ENCODE peak calls at places on chromosomes 5 and 9, in nine cellular contexts. S, W, X, I, P, K, R, U and D are unnamed samples.

GRCh38 chr9:134419684-134420076 is 93.4 kb downstream of the RXRA start:
- DNase-seq in S (no peak), W (no peak), X (no peak), I (peak; percentile 25), P (no peak), K (no peak), R (no peak), U (peak; percentile 66), D (no peak)

GRCh38 chr5:64625678-64626077 is 64.6 kb upstream of the SHISAL2B start:
- DNase-seq in S (no peak), W (no peak), X (no peak), I (no peak), P (peak; percentile 77), K (no peak), R (no peak), U (no peak), D (no peak)

GRCh38 chr9:70111042-70111602 is 67.5 kb downstream of the MAMDC2 start:
- DNase-seq in S (peak; percentile 5), W (peak; percentile 31), X (peak; percentile 91), I (peak; percentile 66), P (peak; percentile 80), K (peak; percentile 39), R (peak; percentile 8), U (peak; percentile 54), D (peak; percentile 30)

GRCh38 chr9:110691002-110691549 is 22.5 kb downstream of the MUSK start:
- DNase-seq in S (no peak), W (no peak), X (no peak), I (no peak), P (peak; percentile 31), K (no peak), R (no peak), U (no peak), D (no peak)

GRCh38 chr9:83701286-83701685 is 6.5 kb downstream of the UBQLN1 start:
- DNase-seq in S (no peak), W (no peak), X (no peak), I (no peak), P (no peak), K (no peak), R (no peak), U (no peak), D (no peak)

GRCh38 chr9:38372685-38373619 is 19.6 kb upstream of the ALDH1B1 start:
- DNase-seq in S (no peak), W (no peak), X (no peak), I (no peak), P (no peak), K (no peak), R (no peak), U (no peak), D (no peak)

GRCh38 chr9:124870723-124871122 is 8.8 kb downstream of the ARPC5L start:
- DNase-seq in S (no peak), W (no peak), X (no peak), I (no peak), P (no peak), K (no peak), R (no peak), U (no peak), D (no peak)

GRCh38 chr9:7844283-7844682 is 44.7 kb upstream of the DMAC1 start:
- DNase-seq in S (no peak), W (no peak), X (no peak), I (peak; percentile 43), P (peak; percentile 40), K (no peak), R (no peak), U (peak; percentile 1), D (no peak)

GRCh38 chr5:170440771-170441370 is 51.7 kb upstream of the KCNMB1 start:
- DNase-seq in S (no peak), W (no peak), X (no peak), I (no peak), P (no peak), K (no peak), R (no peak), U (no peak), D (no peak)

GRCh38 chr5:180803181-180804128 is 849 bp upstream of the MGAT1 start:
- DNase-seq in S (peak; percentile 82), W (peak; percentile 75), X (peak; percentile 88), I (no peak), P (peak; percentile 75), K (peak; percentile 88), R (peak; percentile 37), U (no peak), D (no peak)

GRCh38 chr5:91269198-91269597 is 113.9 kb downstream of the ARRDC3 start:
- DNase-seq in S (no peak), W (no peak), X (no peak), I (no peak), P (no peak), K (no peak), R (peak; percentile 27), U (no peak), D (no peak)

GRCh38 chr5:98962587-98962986 is 33.8 kb upstream of the CHD1 start:
- DNase-seq in S (no peak), W (no peak), X (no peak), I (no peak), P (no peak), K (no peak), R (no peak), U (no peak), D (no peak)

GRCh38 chr5:172151661-172152210 is 36.3 kb downstream of the STK10 start:
- DNase-seq in S (no peak), W (no peak), X (no peak), I (no peak), P (no peak), K (no peak), R (no peak), U (no peak), D (no peak)

GRCh38 chr9:69143291-69143690 is 30.8 kb upstream of the TJP2 start:
- DNase-seq in S (no peak), W (no peak), X (no peak), I (no peak), P (peak; percentile 25), K (no peak), R (no peak), U (no peak), D (no peak)